ENCODE peak calls at places on chromosomes 7 and 10, in ten cellular contexts. P is body of pancreas; B is HS-27A; G is SJSA1; D is IMR-90; O is hypothalamus; I is AG08396; U is cardiac muscle cell; Q is BJ; X is stimulated activated CD8-positive, alpha-beta memory T cell treated with anti-CD3 and anti-CD28 coated beads, Interleukin-4, amount 100 ng/mL, for 1 hour. V is an unnamed sample.

GRCh38 chr10:88209837-88210552 is 346.6 kb downstream of the PTEN start:
- DNase-seq in Q (no peak), O (no peak), D (peak; percentile 58), B (no peak), G (no peak), P (no peak), X (no peak), I (peak; percentile 19), U (peak; percentile 29), V (no peak)

GRCh38 chr7:50112250-50112649 is 19.2 kb upstream of the ZPBP start:
- DNase-seq in I (no peak), X (no peak), U (no peak), B (no peak), O (no peak), G (no peak), P (no peak), Q (no peak), D (no peak), V (no peak)

GRCh38 chr10:19488592-19489280 is 327.5 kb upstream of the PLXDC2 start:
- DNase-seq in D (no peak), Q (no peak), I (no peak), X (no peak), P (peak; percentile 12), U (peak; percentile 65), O (peak; percentile 48), B (no peak), G (peak; percentile 39), V (no peak)

GRCh38 chr10:85857305-85857704 is 509.3 kb downstream of the GRID1 start:
- DNase-seq in P (no peak), U (no peak), D (no peak), Q (no peak), O (no peak), G (peak; percentile 26), X (no peak), B (no peak), I (no peak), V (no peak)

GRCh38 chr10:61175331-61175730 is 231.3 kb upstream of the RHOBTB1 start:
- DNase-seq in O (no peak), X (no peak), Q (peak; percentile 55), B (no peak), I (no peak), U (peak; percentile 21), P (no peak), D (peak; percentile 26), G (no peak), V (no peak)

GRCh38 chr7:34939175-34939574 is 98.1 kb downstream of the DPY19L1 start:
- DNase-seq in O (no peak), D (peak; percentile 94), Q (no peak), P (no peak), B (no peak), U (peak; percentile 92), X (no peak), I (peak; percentile 7), G (no peak), V (no peak)

GRCh38 chr7:44377134-44377463 is 51.7 kb upstream of the CAMK2B start:
- DNase-seq in U (no peak), I (peak; percentile 3), G (no peak), B (no peak), Q (no peak), P (no peak), O (no peak), X (no peak), D (no peak), V (no peak)

GRCh38 chr7:107725138-107725740 is 18.7 kb upstream of the CBLL1 start:
- DNase-seq in P (peak; percentile 60), Q (no peak), O (no peak), B (no peak), X (peak; percentile 8), G (no peak), I (peak; percentile 39), D (peak; percentile 68), U (peak; percentile 77), V (no peak)

GRCh38 chr10:62870866-62871265 is 54.7 kb upstream of the EGR2 start:
- DNase-seq in Q (no peak), P (no peak), G (no peak), I (no peak), X (no peak), B (no peak), O (no peak), D (no peak), U (no peak), V (no peak)

GRCh38 chr10:85916192-85916747 is 450.3 kb downstream of the GRID1 start:
- DNase-seq in X (no peak), O (no peak), Q (no peak), D (no peak), U (no peak), G (no peak), I (no peak), B (no peak), P (no peak), V (no peak)

GRCh38 chr7:68176974-68177373 is 1180.3 kb downstream of the TYW1 start:
- DNase-seq in I (peak; percentile 23), G (no peak), P (peak; percentile 49), O (peak; percentile 2), X (no peak), Q (no peak), U (peak; percentile 79), D (peak; percentile 18), B (no peak), V (no peak)

GRCh38 chr7:54664235-54665228 is 94.5 kb downstream of the SEC61G start:
- DNase-seq in B (no peak), G (no peak), U (peak; percentile 8), X (no peak), P (peak; percentile 57), D (peak; percentile 2), I (peak; percentile 69), O (peak; percentile 59), Q (no peak), V (no peak)

GRCh38 chr7:24134535-24134934 is 149.5 kb upstream of the NPY start:
- DNase-seq in G (no peak), U (no peak), B (no peak), O (no peak), D (no peak), X (no peak), P (no peak), I (no peak), Q (no peak), V (no peak)

GRCh38 chr10:125121003-125121402 is 39.4 kb downstream of the CTBP2 start:
- DNase-seq in D (no peak), O (no peak), I (no peak), X (no peak), Q (no peak), B (no peak), P (peak; percentile 61), G (no peak), U (no peak), V (no peak)

GRCh38 chr7:26843696-26844095 is 20.7 kb downstream of the SKAP2 start:
- DNase-seq in P (no peak), I (no peak), B (no peak), G (no peak), Q (no peak), U (no peak), X (no peak), O (no peak), D (peak; percentile 41), V (no peak)

GRCh38 chr7:132430863-132431822 is 145.1 kb downstream of the PLXNA4 start:
- DNase-seq in B (peak; percentile 47), I (peak; percentile 82), G (no peak), U (peak; percentile 97), P (no peak), D (peak; percentile 72), X (peak; percentile 31), O (no peak), Q (peak; percentile 29), V (peak; percentile 36)

GRCh38 chr7:116500071-116500853 is 724 bp downstream of the CAV2 start:
- DNase-seq in I (peak; percentile 21), O (no peak), B (no peak), X (no peak), D (peak; percentile 50), G (peak; percentile 51), Q (no peak), U (peak; percentile 57), P (peak; percentile 23), V (peak; percentile 22)